ENCODE peak calls at places on chromosome 19, in eight cellular contexts. H is activated T-cell treated with anti-CD3 and anti-CD28 coated beads, Interleukin-2, amount 50 U/mL, for 72 hours; Y is NAMALWA; X is NCI-H524; F is lung; O is stimulated activated CD4-positive, alpha-beta T cell treated with anti-CD3 and anti-CD28 coated beads, TNF-alpha, amount 100 ng/mL, for 4 hours; B is HS-5; J is hepatocyte. N is an unnamed sample.

GRCh38 chr19:28045621-28046020 is 1167.3 kb downstream of the UQCRFS1 start:
- DNase-seq in H (no peak), Y (no peak), X (no peak), F (no peak), O (no peak), B (no peak), J (no peak), N (no peak)

GRCh38 chr19:46040125-46040524 is 677 bp downstream of the IGFL4 start:
- DNase-seq in H (no peak), Y (no peak), X (no peak), F (no peak), O (no peak), B (no peak), J (no peak), N (no peak)

GRCh38 chr19:49567722-49568454 is 12.5 kb downstream of the NOSIP start:
- DNase-seq in H (no peak), Y (no peak), X (no peak), F (no peak), O (no peak), B (no peak), J (peak; percentile 31), N (no peak)

GRCh38 chr19:38317104-38317612 is 1.4 kb upstream of the YIF1B start:
- DNase-seq in H (peak; percentile 26), Y (peak; percentile 26), X (no peak), F (no peak), O (no peak), B (no peak), J (no peak), N (no peak)

GRCh38 chr19:52993342-52994178 is 20.2 kb upstream of the ERVV-1 start:
- DNase-seq in H (peak; percentile 88), Y (no peak), X (peak; percentile 22), F (peak; percentile 78), O (peak; percentile 57), B (no peak), J (peak; percentile 91), N (peak; percentile 65)

GRCh38 chr19:48822514-48822913 is 11.7 kb upstream of the BCAT2 start:
- DNase-seq in H (no peak), Y (no peak), X (no peak), F (no peak), O (no peak), B (no peak), J (no peak), N (no peak)

GRCh38 chr19:39126312-39126561 is 651 bp downstream of the PAK4 start:
- DNase-seq in H (no peak), Y (no peak), X (no peak), F (no peak), O (no peak), B (no peak), J (no peak), N (no peak)

GRCh38 chr19:2609389-2610116 is 92.9 kb downstream of the GNG7 start:
- DNase-seq in H (no peak), Y (no peak), X (no peak), F (no peak), O (no peak), B (no peak), J (no peak), N (no peak)

GRCh38 chr19:40139533-40140287 is 49.0 kb upstream of the ZNF780A start:
- DNase-seq in H (no peak), Y (peak; percentile 70), X (no peak), F (no peak), O (no peak), B (peak; percentile 14), J (peak; percentile 67), N (no peak)

GRCh38 chr19:2320939-2321338 is 7.4 kb downstream of the LSM7 start:
- DNase-seq in H (no peak), Y (no peak), X (no peak), F (no peak), O (no peak), B (no peak), J (no peak), N (no peak)

GRCh38 chr19:2650515-2650914 is 52.0 kb downstream of the GNG7 start:
- DNase-seq in H (no peak), Y (no peak), X (no peak), F (no peak), O (no peak), B (no peak), J (no peak), N (no peak)

GRCh38 chr19:48518207-48518606 is 6.6 kb upstream of the LMTK3 start:
- DNase-seq in H (no peak), Y (no peak), X (no peak), F (no peak), O (no peak), B (no peak), J (no peak), N (no peak)

GRCh38 chr19:2852598-2852997 is 11.3 kb downstream of the ZNF555 start:
- DNase-seq in H (no peak), Y (no peak), X (no peak), F (no peak), O (no peak), B (no peak), J (no peak), N (no peak)

GRCh38 chr19:19214892-19215291 is 3.1 kb downstream of the NCAN start:
- DNase-seq in H (peak; percentile 38), Y (peak; percentile 25), X (no peak), F (no peak), O (no peak), B (no peak), J (peak; percentile 80), N (no peak)

GRCh38 chr19:41226053-41226873 is 7.2 kb downstream of the AXL start:
- DNase-seq in H (peak; percentile 62), Y (no peak), X (no peak), F (peak; percentile 51), O (peak; percentile 26), B (no peak), J (peak; percentile 88), N (no peak)